ENCODE peak calls at places on chromosomes 12 and 14, in eight cellular contexts. L, N, E, R, I, G, X and Q are unnamed samples. For H3K79me2, the result is how much of the 10 kb centered on the place peaks cover.

GRCh38 chr14:78947681-78948080 is 777.5 kb downstream of the NRXN3 start:
- DNase-seq in L (no peak), N (no peak), I (no peak), R (no peak), X (no peak), E (no peak), G (no peak), Q (no peak)

GRCh38 chr12:84924956-84925355 is 12.4 kb upstream of the SLC6A15 start:
- DNase-seq in E (no peak), L (peak), I (peak), G (no peak), N (no peak), R (no peak), X (no peak), Q (peak)

GRCh38 chr12:12693111-12693671 is 2.8 kb downstream of the GPR19 start:
- DNase-seq in N (peak), G (no peak), I (no peak), R (no peak), E (no peak), X (no peak), L (no peak), Q (no peak)

GRCh38 chr14:54226558-54226957 is 170.2 kb upstream of the CDKN3 start:
- DNase-seq in I (no peak), L (no peak), X (no peak), G (no peak), R (no peak), E (no peak), N (no peak), Q (no peak)

GRCh38 chr12:14426792-14427191 is 61.3 kb downstream of the ATF7IP start:
- DNase-seq in I (no peak), X (no peak), L (no peak), E (no peak), R (no peak), G (no peak), N (no peak), Q (no peak)

GRCh38 chr12:50242751-50243191 is 40.5 kb downstream of the LIMA1 start:
- DNase-seq in X (no peak), G (no peak), L (peak), N (no peak), I (peak), R (no peak), E (no peak), Q (no peak)

GRCh38 chr12:79364197-79364596 is 326.6 kb downstream of the PAWR start:
- DNase-seq in G (no peak), R (no peak), L (no peak), N (no peak), I (peak), X (no peak), E (no peak), Q (peak)

GRCh38 chr14:102891556-102891955 is 30.9 kb upstream of the AMN start:
- DNase-seq in I (peak), L (peak), G (no peak), R (no peak), N (no peak), X (no peak), E (no peak), Q (peak)

GRCh38 chr12:4421590-4422031 is 24.0 kb downstream of the FGF6 start:
- DNase-seq in X (peak), E (peak), G (peak), N (peak), L (peak), I (peak), R (peak), Q (peak)

GRCh38 chr12:105352049-105352448 is 21.6 kb downstream of the C12orf75 start:
- DNase-seq in G (no peak), X (no peak), L (no peak), I (no peak), N (peak), R (no peak), E (no peak), Q (no peak)

GRCh38 chr14:76837524-76837923 is 11.3 kb downstream of the LRRC74A start:
- DNase-seq in I (no peak), N (no peak), E (no peak), L (no peak), G (peak), X (no peak), R (no peak), Q (no peak)

GRCh38 chr12:89236748-89237428 is 115.4 kb downstream of the DUSP6 start:
- DNase-seq in R (no peak), L (peak), X (peak), G (no peak), I (peak), E (no peak), N (no peak), Q (no peak)

GRCh38 chr12:34291426-34291901 is 269.2 kb downstream of the ALG10 start:
- DNase-seq in I (no peak), E (no peak), G (no peak), R (no peak), X (no peak), N (no peak), L (no peak), Q (no peak)

GRCh38 chr14:99137913-99138571 is 134.0 kb downstream of the BCL11B start:
- DNase-seq in X (no peak), G (no peak), I (no peak), E (no peak), L (no peak), N (peak), R (no peak), Q (no peak)

GRCh38 chr12:74337951-74338350 is 199.7 kb upstream of the ATXN7L3B start:
- DNase-seq in I (peak), E (peak), G (no peak), L (peak), R (peak), N (no peak), X (no peak), Q (peak)

GRCh38 chr12:45575417-45575816 is 154.1 kb upstream of the ARID2 start:
- DNase-seq in N (no peak), R (no peak), X (no peak), G (no peak), L (no peak), E (no peak), I (no peak), Q (no peak)

GRCh38 chr14:24150061-24150460 is 2.8 kb downstream of the RNF31 start:
- DNase-seq in I (no peak), E (no peak), L (no peak), R (no peak), X (no peak), N (no peak), G (no peak), Q (no peak)

GRCh38 chr12:18135509-18135908 is 45.5 kb upstream of the RERGL start:
- DNase-seq in E (no peak), L (peak), N (no peak), G (no peak), R (no peak), I (peak), X (no peak), Q (peak)

DNA sequence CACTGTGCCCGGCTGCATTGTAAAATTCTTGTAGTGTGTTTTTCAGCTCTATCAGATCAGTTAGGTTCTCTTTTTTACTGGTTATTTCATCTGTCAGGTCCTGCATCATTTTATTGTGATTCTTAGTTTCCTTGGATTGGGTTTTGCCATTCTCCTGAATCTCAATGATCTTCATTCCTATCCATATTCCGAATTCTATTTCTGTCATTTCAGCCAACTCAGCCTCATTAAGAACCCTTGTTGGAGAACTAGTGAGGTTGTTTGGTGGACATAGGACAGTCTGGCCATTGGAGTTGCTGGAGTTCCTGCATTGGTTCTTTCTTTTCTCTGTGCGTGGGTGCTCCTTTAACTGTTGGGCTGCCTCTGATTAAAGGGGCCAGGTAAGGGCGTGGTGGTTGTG is 5.6 kb upstream of the C1S start:
- DNase-seq in I (no peak), R (no peak), G (no peak), E (no peak), X (no peak), N (no peak), L (no peak), Q (no peak)
- H3K4me2 ChIP-seq in I (no peak), R (no peak), G (no peak), E (no peak), X (no peak), N (no peak), L (no peak), Q (no peak)

GRCh38 chr14:105475916-105476845 is 1.6 kb downstream of the CRIP2 start:
- DNase-seq in E (peak), I (peak), N (no peak), G (peak), L (peak), R (peak), X (no peak), Q (peak)

GRCh38 chr14:105474478-105475268 is at the start of gene CRIP2:
- DNase-seq in N (no peak), L (peak), X (peak), R (peak), G (peak), I (no peak), E (no peak), Q (no peak)

GRCh38 chr14:105476937-105477658 is 2.5 kb downstream of the CRIP2 start:
- DNase-seq in I (no peak), N (no peak), R (peak), X (no peak), E (no peak), G (no peak), L (no peak), Q (no peak)

GRCh38 chr14:105473677-105474477 is 744 bp upstream of the CRIP2 start:
- DNase-seq in I (peak), G (peak), E (peak), R (peak), N (no peak), X (peak), L (peak), Q (peak)

GRCh38 chr14:105475269-105475915 is 771 bp downstream of the CRIP2 start:
- DNase-seq in X (no peak), E (no peak), I (peak), N (no peak), L (peak), R (peak), G (peak), Q (peak)
- TF ChIP-seq EZH2 in X (no peak), E (no peak), I (no peak), N (no peak), L (no peak), R (no peak), G (peak), Q (no peak)

DNA sequence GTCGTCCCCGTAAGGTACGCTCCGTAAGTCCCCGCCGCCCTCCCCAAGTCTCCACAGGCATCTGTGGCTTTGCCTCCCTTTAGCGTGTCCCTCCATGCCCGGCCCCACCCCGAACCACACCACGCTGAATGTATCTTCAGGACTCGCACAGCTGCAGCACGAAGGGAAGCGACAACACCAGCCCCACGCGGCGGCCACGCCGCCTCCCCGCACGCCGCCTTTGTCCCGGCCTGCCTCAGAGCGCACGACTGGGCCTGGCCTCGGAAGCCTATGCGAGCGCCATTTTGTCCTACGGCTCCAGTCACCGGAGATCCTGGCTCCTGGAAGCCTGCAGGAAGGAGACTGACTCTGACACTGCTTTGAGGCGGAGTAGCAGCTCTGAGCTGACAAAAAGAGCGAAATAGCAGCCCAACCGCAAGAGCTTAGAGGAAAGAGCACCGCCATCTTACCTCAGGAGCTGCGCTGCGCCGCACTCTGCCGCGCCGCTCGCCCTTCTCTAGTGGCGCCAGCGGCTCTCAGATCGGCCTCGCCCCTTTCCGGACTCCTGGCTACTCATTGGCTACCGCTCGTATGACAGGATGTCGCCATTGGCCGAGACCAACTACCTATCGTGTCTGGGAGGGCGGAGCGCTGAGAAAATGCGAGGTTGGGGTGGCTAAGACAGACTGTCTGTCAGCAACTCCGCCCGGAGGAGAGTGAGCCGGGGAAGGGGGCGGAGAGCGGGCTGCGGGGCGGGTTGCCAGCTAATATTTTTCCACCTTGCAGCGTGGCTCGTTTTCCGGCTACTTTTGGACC is at the start of gene KANSL2:
- DNase-seq in N (peak), E (peak), R (peak), X (peak), I (peak), L (peak), G (peak), Q (peak)
- H3K79me2 ChIP-seq in N (half or more), E (under half), R (under half), X (under half), I (half or more), L (half or more), G (half or more), Q (under half)

DNA sequence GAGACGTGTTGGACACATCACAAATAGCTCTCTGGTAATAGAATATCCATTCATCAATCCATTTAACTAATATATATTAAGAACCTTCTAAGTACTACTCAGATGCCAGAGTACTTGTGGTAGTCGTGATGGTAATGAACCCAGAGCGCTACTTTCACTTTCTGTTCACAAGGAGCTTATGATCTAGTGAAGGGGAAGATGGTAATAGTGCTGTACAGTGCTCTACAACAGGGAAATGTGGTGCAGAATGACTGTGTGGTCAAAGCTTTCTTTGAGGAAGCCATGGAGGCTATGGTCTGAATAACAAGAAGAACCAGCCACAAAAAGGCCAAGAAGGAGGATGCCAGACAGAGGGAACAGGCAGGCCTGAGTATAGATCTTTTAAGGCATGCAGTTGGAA is 212.0 kb downstream of the PTPRO start:
- DNase-seq in X (no peak), N (peak), I (no peak), E (no peak), G (no peak), L (peak), R (no peak), Q (peak)
- H3K4me2 ChIP-seq in X (peak), N (peak), I (no peak), E (peak), G (no peak), L (peak), R (no peak), Q (peak)

GRCh38 chr12:53975019-53975815 is 463 bp upstream of the HOTAIR start:
- DNase-seq in G (peak), E (no peak), L (no peak), X (no peak), I (no peak), N (peak), R (no peak), Q (no peak)

GRCh38 chr12:53975816-53976152 is 1.0 kb upstream of the HOTAIR start:
- DNase-seq in R (no peak), X (no peak), L (no peak), N (no peak), G (no peak), I (no peak), E (no peak), Q (no peak)

GRCh38 chr12:53977596-53978464 is 3.1 kb upstream of the HOTAIR start:
- DNase-seq in L (no peak), I (no peak), N (peak), E (no peak), G (no peak), X (no peak), R (no peak), Q (no peak)

GRCh38 chr12:53976823-53977595 is 2.3 kb upstream of the HOTAIR start:
- DNase-seq in X (no peak), E (no peak), G (no peak), I (no peak), N (no peak), R (no peak), L (no peak), Q (no peak)

GRCh38 chr12:53976172-53976822 is 1.5 kb upstream of the HOTAIR start:
- DNase-seq in L (no peak), I (no peak), R (no peak), G (no peak), X (no peak), E (no peak), N (no peak), Q (no peak)
- TF ChIP-seq EZH2 in L (peak), I (peak), R (no peak), G (no peak), X (no peak), E (no peak), N (no peak), Q (no peak)

DNA sequence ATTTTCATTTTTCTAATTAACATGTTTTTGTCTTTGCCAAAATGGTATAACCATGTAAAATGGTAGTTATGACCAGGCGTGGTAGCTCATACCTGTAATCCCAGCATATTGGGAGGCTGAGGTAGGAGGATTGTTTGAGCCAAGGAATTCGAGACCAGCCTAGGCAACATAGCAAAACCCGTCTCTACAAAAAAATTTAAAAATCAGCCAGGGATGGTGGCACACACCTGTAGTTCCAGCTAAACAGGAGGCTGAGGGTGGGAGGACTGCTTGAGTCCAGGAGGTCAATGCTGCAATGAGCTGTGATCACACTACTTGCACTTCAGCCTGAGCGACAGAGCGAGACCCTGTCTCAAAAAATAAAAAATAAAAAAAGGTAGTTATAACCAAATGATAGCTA is 23.1 kb downstream of the PPTC7 start:
- DNase-seq in R (no peak), I (no peak), L (no peak), E (no peak), N (no peak), G (no peak), X (no peak), Q (no peak)
- H3K79me2 ChIP-seq in R (half or more), I (half or more), L (half or more), E (half or more), N (half or more), G (under half), X (half or more), Q (under half)